ENCODE peak calls at places on chromosomes 12 and 14, in four cellular contexts. Y, N, E and Z are unnamed samples.

GRCh38 chr14:102969060-102969791 is 46.8 kb downstream of the AMN start:
- DNase-seq in Y (no peak), N (no peak), E (no peak), Z (no peak)

GRCh38 chr12:93125126-93125525 is 196.0 kb upstream of the EEA1 start:
- DNase-seq in Y (no peak), N (no peak), E (no peak), Z (no peak)

GRCh38 chr12:69897744-69898143 is 72.7 kb downstream of the MYRFL start:
- DNase-seq in Y (no peak), N (peak), E (no peak), Z (peak)

GRCh38 chr14:82045339-82045738 is 511.7 kb upstream of the SEL1L start:
- DNase-seq in Y (no peak), N (no peak), E (no peak), Z (no peak)

GRCh38 chr14:104819361-104819771 is 18.5 kb downstream of the ZBTB42 start:
- DNase-seq in Y (no peak), N (no peak), E (no peak), Z (no peak)

GRCh38 chr14:91063119-91063518 is 2.7 kb upstream of the RPS6KA5 start:
- DNase-seq in Y (no peak), N (no peak), E (no peak), Z (no peak)

GRCh38 chr12:56271031-56271430 is 4.3 kb downstream of the COQ10A start:
- DNase-seq in Y (no peak), N (no peak), E (no peak), Z (no peak)

GRCh38 chr14:100165376-100165775 is 5.9 kb upstream of the DEGS2 start:
- DNase-seq in Y (peak), N (no peak), E (peak), Z (no peak)

GRCh38 chr12:65362231-65362630 is 83.7 kb downstream of the MSRB3 start:
- DNase-seq in Y (no peak), N (no peak), E (no peak), Z (no peak)

GRCh38 chr12:107929436-107929835 is 154.9 kb downstream of the ASCL4 start:
- DNase-seq in Y (no peak), N (peak), E (no peak), Z (no peak)

GRCh38 chr12:4116251-4117111 is 157.1 kb upstream of the CCND2 start:
- DNase-seq in Y (no peak), N (peak), E (no peak), Z (peak)

GRCh38 chr12:95117178-95117599 is 43.8 kb upstream of the NR2C1 start:
- DNase-seq in Y (peak), N (peak), E (peak), Z (peak)

GRCh38 chr14:80850197-80850814 is 91.2 kb downstream of the CEP128 start:
- DNase-seq in Y (no peak), N (peak), E (no peak), Z (peak)

GRCh38 chr12:97650242-97650641 is 187.6 kb downstream of the RMST start:
- DNase-seq in Y (no peak), N (no peak), E (no peak), Z (no peak)

GRCh38 chr12:95789126-95790024 is 1.2 kb downstream of the NTN4 start:
- DNase-seq in Y (peak), N (no peak), E (peak), Z (no peak)

GRCh38 chr12:123498126-123498825 is 35.2 kb downstream of the RILPL1 start:
- DNase-seq in Y (no peak), N (no peak), E (no peak), Z (no peak)

GRCh38 chr14:97210202-97210601 is 413.0 kb downstream of the VRK1 start:
- DNase-seq in Y (no peak), N (no peak), E (no peak), Z (no peak)

GRCh38 chr12:120359159-120359527 is 9.8 kb downstream of the MSI1 start:
- DNase-seq in Y (no peak), N (no peak), E (no peak), Z (no peak)

GRCh38 chr14:105929327-105930081 is 403.1 kb downstream of the TMEM121 start:
- DNase-seq in Y (no peak), N (no peak), E (no peak), Z (no peak)

GRCh38 chr12:16166563-16167470 is 110.7 kb downstream of the SLC15A5 start:
- DNase-seq in Y (no peak), N (no peak), E (no peak), Z (no peak)

GRCh38 chr12:88242161-88242925 is 100.2 kb downstream of the TMTC3 start:
- DNase-seq in Y (no peak), N (peak), E (no peak), Z (peak)

GRCh38 chr12:12510141-12510540 is 52.5 kb downstream of the DUSP16 start:
- DNase-seq in Y (no peak), N (peak), E (no peak), Z (no peak)

GRCh38 chr14:100903672-100904185 is at the start of gene RTL1:
- DNase-seq in Y (no peak), N (no peak), E (no peak), Z (no peak)

GRCh38 chr12:132584472-132584871 is 25.9 kb downstream of the LRCOL1 start:
- DNase-seq in Y (no peak), N (no peak), E (no peak), Z (no peak)

GRCh38 chr12:24947541-24948451 is 1.1 kb downstream of the BCAT1 start:
- DNase-seq in Y (no peak), N (no peak), E (no peak), Z (no peak)

GRCh38 chr12:58504539-58504938 is 415.8 kb downstream of the LRIG3 start:
- DNase-seq in Y (no peak), N (no peak), E (no peak), Z (peak)

GRCh38 chr14:101636081-101636560 is 74.8 kb downstream of the DIO3 start:
- DNase-seq in Y (no peak), N (no peak), E (no peak), Z (no peak)

GRCh38 chr12:124242529-124243065 is 52.3 kb upstream of the RFLNA start:
- DNase-seq in Y (no peak), N (no peak), E (no peak), Z (no peak)

GRCh38 chr12:46382974-46383653 is 10.5 kb upstream of the SLC38A2 start:
- DNase-seq in Y (peak), N (peak), E (peak), Z (peak)
- TF ChIP-seq CTCF in Y (no peak), N (no peak), E (no peak), Z (no peak)

DNA sequence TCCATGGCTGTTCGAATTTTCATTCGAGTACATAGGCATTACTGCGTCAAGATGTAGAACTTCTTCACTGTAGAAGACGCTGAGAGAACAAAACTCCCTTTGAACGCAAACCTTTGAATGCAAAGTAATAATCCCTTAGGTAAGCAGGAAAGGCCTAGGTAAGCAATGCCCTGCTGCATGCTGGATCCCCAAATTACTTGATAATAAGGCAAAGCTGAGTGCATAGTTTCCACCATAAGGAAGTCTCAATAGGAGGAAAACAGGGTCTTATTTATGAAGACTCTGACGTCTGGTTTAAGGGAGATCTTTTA is 10.0 kb upstream of the RTRAF start:
- DNase-seq in Y (no peak), N (no peak), E (no peak), Z (no peak)
- TF ChIP-seq CTCF in Y (no peak), N (no peak), E (peak), Z (no peak)

GRCh38 chr12:30796891-30797371 is 42.2 kb upstream of the CAPRIN2 start:
- DNase-seq in Y (no peak), N (no peak), E (peak), Z (no peak)

GRCh38 chr12:30796508-30796780 is 41.7 kb upstream of the CAPRIN2 start:
- DNase-seq in Y (peak), N (no peak), E (no peak), Z (peak)

GRCh38 chr12:30795410-30795659 is 40.6 kb upstream of the CAPRIN2 start:
- DNase-seq in Y (no peak), N (no peak), E (peak), Z (no peak)

GRCh38 chr12:30795660-30796507 is 41.1 kb upstream of the CAPRIN2 start:
- DNase-seq in Y (peak), N (no peak), E (peak), Z (no peak)

GRCh38 chr12:30797689-30798088 is 42.9 kb upstream of the CAPRIN2 start:
- DNase-seq in Y (no peak), N (no peak), E (no peak), Z (no peak)
- TF ChIP-seq CTCF in Y (no peak), N (no peak), E (no peak), Z (no peak)

GRCh38 chr14:74509587-74510210 is 16.1 kb downstream of the ISCA2 start:
- DNase-seq in Y (no peak), N (no peak), E (no peak), Z (no peak)

GRCh38 chr14:74507085-74507484 is 13.5 kb downstream of the ISCA2 start:
- DNase-seq in Y (no peak), N (no peak), E (no peak), Z (no peak)

GRCh38 chr14:74508844-74509428 is 15.4 kb downstream of the ISCA2 start:
- DNase-seq in Y (no peak), N (no peak), E (no peak), Z (no peak)

GRCh38 chr14:74507796-74508195 is 14.2 kb downstream of the ISCA2 start:
- DNase-seq in Y (peak), N (no peak), E (no peak), Z (no peak)

DNA sequence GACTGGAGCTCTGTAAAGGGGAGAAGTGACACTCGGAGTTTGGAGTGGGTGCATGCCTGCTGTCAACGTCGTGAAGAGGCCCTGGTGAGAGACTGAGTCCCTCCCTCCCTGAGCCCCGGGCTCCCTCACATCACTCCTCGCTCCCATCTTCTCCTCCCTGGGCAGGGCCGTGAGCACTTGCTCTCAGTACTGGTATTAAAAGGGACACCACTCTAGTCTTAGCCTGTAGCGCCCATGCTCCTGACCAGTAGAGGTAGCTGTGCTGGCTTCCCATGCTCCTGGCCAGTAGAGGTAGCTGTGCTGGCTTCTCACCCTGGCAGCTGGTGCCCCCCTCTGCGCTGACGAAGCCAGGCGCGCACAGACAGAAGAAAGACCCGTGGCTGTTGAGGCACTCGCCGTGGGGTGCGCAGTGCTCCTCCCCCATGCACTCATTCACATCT is 14.7 kb downstream of the ISCA2 start:
- DNase-seq in Y (no peak), N (no peak), E (peak), Z (no peak)
- TF ChIP-seq CTCF in Y (no peak), N (peak), E (peak), Z (peak)

DNA sequence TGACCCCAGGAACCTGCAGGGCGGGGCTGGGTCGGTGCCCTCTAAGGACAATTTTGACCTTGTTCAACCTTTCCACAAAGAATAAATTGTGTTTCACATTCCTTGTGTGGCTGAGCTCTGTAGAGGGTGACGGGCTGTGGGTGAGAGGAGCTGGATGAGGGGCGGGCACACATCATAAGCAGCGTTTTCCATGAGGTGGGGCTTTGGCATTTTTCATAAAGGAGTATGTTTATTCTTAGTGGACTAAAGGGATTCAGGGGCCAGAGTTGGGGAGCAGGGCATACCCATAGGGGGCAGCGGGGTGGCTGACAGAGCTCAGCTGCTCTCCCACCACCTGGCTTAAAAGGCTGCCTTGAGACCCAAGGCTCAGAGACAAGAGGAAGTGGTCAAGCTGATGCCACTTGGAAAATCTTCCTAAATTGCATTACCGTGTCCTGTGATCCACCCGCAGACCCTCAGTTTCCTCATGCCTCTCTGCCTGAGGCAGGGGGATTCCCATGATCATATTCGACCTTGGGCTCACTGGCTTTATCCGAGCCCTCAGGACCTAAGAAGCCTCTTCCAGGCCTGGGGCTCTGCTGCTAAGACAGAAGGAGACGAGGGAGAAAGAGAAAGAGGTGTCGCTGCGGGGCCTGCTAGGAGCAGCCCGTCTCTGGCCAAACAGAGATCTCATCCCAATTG is 11.4 kb downstream of the MMP14 start:
- DNase-seq in Y (no peak), N (no peak), E (no peak), Z (no peak)
- TF ChIP-seq CTCF in Y (no peak), N (peak), E (no peak), Z (no peak)

DNA sequence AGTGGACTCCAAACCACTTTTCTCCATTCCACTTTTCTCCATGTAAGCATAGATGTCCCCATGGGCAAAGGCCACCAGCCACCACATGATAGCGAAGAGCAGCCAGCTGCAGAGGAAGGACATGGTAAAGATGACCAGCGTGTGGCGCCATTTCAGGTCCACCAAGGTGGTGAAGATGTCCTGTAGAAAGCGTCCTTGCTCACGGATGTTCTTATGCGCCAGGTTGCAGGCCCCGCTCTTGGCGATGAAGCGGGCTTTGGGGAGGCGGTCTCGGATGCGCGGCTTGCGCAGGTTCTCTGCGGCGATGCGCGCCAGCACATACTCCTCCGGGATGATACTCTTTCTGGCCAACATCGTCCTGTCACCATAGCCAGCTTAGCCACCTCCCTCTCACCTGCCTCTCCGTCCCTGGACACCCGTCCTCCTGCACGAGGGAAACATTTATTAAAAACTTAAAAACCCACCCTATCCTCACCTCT is 1.2 kb downstream of the KCNJ8 start:
- DNase-seq in Y (peak), N (no peak), E (peak), Z (no peak)
- TF ChIP-seq CTCF in Y (no peak), N (peak), E (peak), Z (peak)